ENCODE peak calls at places on chromosomes 6 and 20, in ten cellular contexts. W, R, P, U, K, F, D, G, C and T are unnamed samples.

GRCh38 chr6:84551797-84552196 is 212.6 kb downstream of the TBX18 start:
- DNase-seq in W (no peak), R (no peak), P (no peak), U (no peak), K (no peak), F (no peak), D (no peak), G (no peak), C (no peak), T (no peak)

GRCh38 chr6:163564536-163564935 is 150.0 kb downstream of the QKI start:
- DNase-seq in W (no peak), R (no peak), P (no peak), U (no peak), K (no peak), F (no peak), D (no peak), G (no peak), C (no peak), T (no peak)

GRCh38 chr20:17874271-17875105 is 94.1 kb downstream of the SNX5 start:
- DNase-seq in W (no peak), R (no peak), P (no peak), U (no peak), K (no peak), F (no peak), D (no peak), G (no peak), C (no peak), T (no peak)

GRCh38 chr20:15889073-15889923 is 684.0 kb downstream of the KIF16B start:
- DNase-seq in W (no peak), R (no peak), P (no peak), U (no peak), K (no peak), F (no peak), D (no peak), G (no peak), C (no peak), T (no peak)

GRCh38 chr20:63519765-63520593 is 586 bp upstream of the PPDPF start:
- DNase-seq in W (peak; percentile 85), R (peak; percentile 84), P (no peak), U (peak; percentile 35), K (peak; percentile 73), F (peak; percentile 78), D (peak; percentile 29), G (no peak), C (peak; percentile 80), T (peak; percentile 18)

GRCh38 chr20:4858000-4858399 is 136.3 kb downstream of the PRND start:
- DNase-seq in W (no peak), R (no peak), P (no peak), U (no peak), K (no peak), F (no peak), D (no peak), G (no peak), C (no peak), T (no peak)

GRCh38 chr6:126180585-126180984 is 159.3 kb upstream of the CENPW start:
- DNase-seq in W (no peak), R (no peak), P (peak; percentile 59), U (peak; percentile 91), K (no peak), F (no peak), D (peak; percentile 96), G (peak; percentile 99), C (no peak), T (peak; percentile 70)

GRCh38 chr20:22453244-22454080 is 130.9 kb downstream of the FOXA2 start:
- DNase-seq in W (no peak), R (peak; percentile 51), P (no peak), U (no peak), K (no peak), F (no peak), D (no peak), G (peak; percentile 36), C (no peak), T (no peak)

GRCh38 chr6:44002591-44003344 is 124.5 kb downstream of the MRPL14 start:
- DNase-seq in W (peak; percentile 66), R (peak; percentile 76), P (no peak), U (no peak), K (peak; percentile 73), F (peak; percentile 81), D (peak; percentile 54), G (peak; percentile 50), C (peak; percentile 46), T (peak; percentile 7)

GRCh38 chr6:146693342-146693741 is 94.6 kb downstream of the ADGB start:
- DNase-seq in W (no peak), R (no peak), P (no peak), U (no peak), K (no peak), F (no peak), D (no peak), G (no peak), C (no peak), T (no peak)

GRCh38 chr6:135180458-135181332 is at the start of gene MYB:
- DNase-seq in W (peak; percentile 83), R (peak; percentile 82), P (no peak), U (peak; percentile 47), K (peak; percentile 63), F (peak; percentile 72), D (peak; percentile 38), G (peak; percentile 29), C (peak; percentile 47), T (peak; percentile 18)

GRCh38 chr6:70708448-70708847 is 40.8 kb downstream of the SMAP1 start:
- DNase-seq in W (no peak), R (no peak), P (no peak), U (no peak), K (no peak), F (no peak), D (no peak), G (no peak), C (no peak), T (no peak)

GRCh38 chr6:41966961-41967311 is 25.3 kb upstream of the CCND3 start:
- DNase-seq in W (no peak), R (no peak), P (peak; percentile 34), U (peak; percentile 41), K (no peak), F (no peak), D (peak; percentile 58), G (peak; percentile 32), C (no peak), T (peak; percentile 62)

GRCh38 chr20:8522191-8522590 is 390.1 kb downstream of the PLCB1 start:
- DNase-seq in W (no peak), R (no peak), P (no peak), U (no peak), K (no peak), F (no peak), D (no peak), G (no peak), C (no peak), T (no peak)

GRCh38 chr20:8519887-8520286 is 387.8 kb downstream of the PLCB1 start:
- DNase-seq in W (no peak), R (no peak), P (no peak), U (no peak), K (no peak), F (no peak), D (no peak), G (no peak), C (no peak), T (no peak)

GRCh38 chr20:8524716-8525343 is 392.8 kb downstream of the PLCB1 start:
- DNase-seq in W (no peak), R (no peak), P (no peak), U (no peak), K (no peak), F (no peak), D (no peak), G (no peak), C (no peak), T (no peak)

GRCh38 chr20:8527998-8528397 is 395.9 kb downstream of the PLCB1 start:
- DNase-seq in W (no peak), R (no peak), P (peak; percentile 51), U (peak; percentile 71), K (no peak), F (no peak), D (peak; percentile 95), G (peak; percentile 84), C (no peak), T (peak; percentile 82)

GRCh38 chr20:8523684-8524083 is 391.6 kb downstream of the PLCB1 start:
- DNase-seq in W (no peak), R (no peak), P (no peak), U (no peak), K (no peak), F (no peak), D (peak; percentile 8), G (no peak), C (no peak), T (no peak)
- TF ChIP-seq CTCF in W (no peak), R (no peak), P (peak; percentile 42), U (no peak), K (no peak), F (peak; percentile 4), D (no peak), G (peak; percentile 14), C (peak; percentile 35), T (no peak)

DNA sequence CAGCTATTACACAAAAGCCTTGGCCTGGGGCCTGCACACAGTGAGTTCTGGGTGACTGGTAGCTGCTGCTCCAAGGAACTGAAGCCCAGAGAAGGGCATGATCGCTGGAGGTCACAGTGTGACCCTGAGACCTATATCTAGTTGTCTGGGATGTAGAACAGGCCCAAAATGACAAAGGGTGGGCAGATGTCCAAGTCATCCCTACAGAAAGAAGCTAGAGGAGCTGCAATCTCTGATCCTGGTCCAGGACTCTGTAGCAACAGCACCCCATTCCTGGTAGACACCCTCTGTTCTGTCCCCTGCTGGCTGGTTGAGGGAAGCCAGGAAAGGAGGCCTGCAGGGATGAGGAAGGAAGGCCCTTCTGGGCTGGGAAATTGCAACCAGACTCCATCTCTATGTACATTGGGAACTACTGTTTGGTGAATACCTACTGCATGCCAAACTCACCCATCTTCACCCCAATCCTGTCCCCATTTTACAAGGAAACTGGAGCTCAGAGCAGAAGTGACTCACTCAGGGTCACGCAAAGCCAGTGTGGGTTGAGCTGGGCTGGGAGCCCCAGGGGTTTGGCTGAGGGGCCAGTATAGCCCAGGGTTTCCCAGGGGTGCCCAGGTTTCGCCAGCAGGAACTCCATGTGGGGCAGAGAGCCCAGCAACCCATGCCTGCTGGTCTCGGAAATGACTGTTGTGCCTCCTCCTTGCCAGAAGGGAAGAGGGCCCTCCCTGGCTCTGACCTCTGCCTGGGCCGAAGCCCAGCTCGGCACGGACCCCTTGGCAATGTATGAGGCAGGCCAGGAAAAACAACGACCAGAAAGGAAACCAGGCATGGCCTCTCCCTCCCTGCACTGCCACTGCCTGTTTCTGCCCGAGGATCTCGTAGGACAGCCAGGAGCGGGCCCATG is 44.9 kb upstream of the TLDC2 start:
- DNase-seq in W (no peak), R (no peak), P (no peak), U (peak; percentile 54), K (peak; percentile 55), F (peak; percentile 79), D (peak; percentile 23), G (peak; percentile 67), C (peak; percentile 77), T (peak; percentile 80)
- TF ChIP-seq CTCF in W (no peak), R (no peak), P (peak; percentile 55), U (peak; percentile 56), K (peak; percentile 38), F (no peak), D (peak; percentile 33), G (peak; percentile 65), C (peak; percentile 59), T (peak; percentile 77)

GRCh38 chr6:93017213-93017612 is 402.1 kb downstream of the EPHA7 start:
- DNase-seq in W (no peak), R (no peak), P (no peak), U (no peak), K (no peak), F (no peak), D (no peak), G (no peak), C (no peak), T (no peak)
- TF ChIP-seq CTCF in W (no peak), R (no peak), P (no peak), U (no peak), K (no peak), F (no peak), D (no peak), G (no peak), C (no peak), T (no peak)

GRCh38 chr6:104955927-104956662 is 812 bp upstream of the LIN28B start:
- DNase-seq in W (no peak), R (no peak), P (no peak), U (no peak), K (no peak), F (no peak), D (no peak), G (no peak), C (no peak), T (no peak)
- TF ChIP-seq CTCF in W (no peak), R (no peak), P (no peak), U (no peak), K (no peak), F (no peak), D (no peak), G (no peak), C (no peak), T (no peak)